ENCODE peak calls at places on chromosomes 2 and 18, in five cellular contexts. E is body of pancreas, Z is HFFc6, F is left ventricle myocardium inferior, V is endodermal cell. W is an unnamed sample.

GRCh38 chr18:36780748-36781147 is 48.1 kb downstream of the TPGS2 start:
- DNase-seq in E (no peak), Z (peak), F (no peak), V (no peak), W (no peak)

GRCh38 chr2:38376346-38376682 is 759 bp downstream of the ATL2 start:
- DNase-seq in E (peak), Z (peak), F (no peak), V (peak), W (no peak)

GRCh38 chr2:202026507-202026906 is 7.1 kb upstream of the FZD7 start:
- DNase-seq in E (no peak), Z (no peak), F (no peak), V (no peak), W (no peak)

GRCh38 chr2:233995985-233996384 is 54.5 kb upstream of the SPP2 start:
- DNase-seq in E (no peak), Z (no peak), F (no peak), V (no peak), W (no peak)

GRCh38 chr2:46679761-46680160 is 200.4 kb downstream of the TMEM247 start:
- DNase-seq in E (no peak), Z (peak), F (no peak), V (no peak), W (no peak)

GRCh38 chr2:24635181-24635580 is 144.1 kb downstream of the NCOA1 start:
- DNase-seq in E (no peak), Z (peak), F (no peak), V (no peak), W (no peak)

GRCh38 chr18:23171581-23172156 is 36.4 kb downstream of the CABLES1 start:
- DNase-seq in E (no peak), Z (no peak), F (no peak), V (peak), W (no peak)

GRCh38 chr2:88638743-88639142 is 11.5 kb upstream of the EIF2AK3 start:
- DNase-seq in E (no peak), Z (peak), F (no peak), V (no peak), W (no peak)

GRCh38 chr2:218984239-218985020 is 554 bp downstream of the FEV start:
- DNase-seq in E (no peak), Z (no peak), F (no peak), V (peak), W (peak)

GRCh38 chr18:28834889-28835288 is 658.0 kb upstream of the CDH2 start:
- DNase-seq in E (no peak), Z (peak), F (no peak), V (no peak), W (no peak)

GRCh38 chr2:170013802-170014551 is 164.0 kb upstream of the MYO3B start:
- DNase-seq in E (no peak), Z (no peak), F (no peak), V (peak), W (peak)

GRCh38 chr2:54042341-54042740 is 71.5 kb upstream of the PSME4 start:
- DNase-seq in E (no peak), Z (no peak), F (no peak), V (no peak), W (no peak)

GRCh38 chr18:46427216-46427995 is 229.6 kb downstream of the LOXHD1 start:
- DNase-seq in E (no peak), Z (no peak), F (no peak), V (peak), W (no peak)

GRCh38 chr2:45330617-45331016 is 280.4 kb downstream of the SRBD1 start:
- DNase-seq in E (no peak), Z (no peak), F (no peak), V (no peak), W (no peak)

GRCh38 chr2:134917958-134918517 is 584 bp upstream of the CCNT2 start:
- DNase-seq in E (peak), Z (no peak), F (no peak), V (no peak), W (no peak)

GRCh38 chr2:64630752-64631151 is 23.0 kb downstream of the SERTAD2 start:
- DNase-seq in E (no peak), Z (no peak), F (no peak), V (peak), W (no peak)

GRCh38 chr2:127410871-127411396 is 7.3 kb upstream of the PROC start:
- DNase-seq in E (no peak), Z (peak), F (no peak), V (no peak), W (no peak)

GRCh38 chr2:61889212-61889956 is 928 bp upstream of the CCT4 start:
- DNase-seq in E (peak), Z (no peak), F (no peak), V (peak), W (no peak)

GRCh38 chr2:182642328-182642727 is 73.7 kb upstream of the DNAJC10 start:
- DNase-seq in E (no peak), Z (peak), F (peak), V (peak), W (peak)

GRCh38 chr2:136444323-136444722 is 321.0 kb upstream of the THSD7B start:
- DNase-seq in E (no peak), Z (no peak), F (no peak), V (no peak), W (no peak)

GRCh38 chr2:219252570-219252899 is 508 bp upstream of the TUBA4B start:
- DNase-seq in E (no peak), Z (no peak), F (no peak), V (no peak), W (no peak)

GRCh38 chr2:44937688-44938240 is 3.7 kb upstream of the SIX3 start:
- DNase-seq in E (no peak), Z (no peak), F (no peak), V (peak), W (peak)

GRCh38 chr2:84022810-84023431 is 436.2 kb downstream of the SUCLG1 start:
- DNase-seq in E (peak), Z (peak), F (no peak), V (peak), W (peak)

GRCh38 chr18:43965691-43966090 is 688.4 kb upstream of the SYT4 start:
- DNase-seq in E (no peak), Z (no peak), F (no peak), V (no peak), W (no peak)

GRCh38 chr2:54522624-54523281 is 66.6 kb downstream of the SPTBN1 start:
- DNase-seq in E (peak), Z (peak), F (no peak), V (peak), W (peak)

GRCh38 chr2:3413642-3414041 is 34.1 kb downstream of the TRAPPC12 start:
- DNase-seq in E (no peak), Z (no peak), F (no peak), V (no peak), W (no peak)

GRCh38 chr2:173436088-173436487 is 81.4 kb downstream of the CDCA7 start:
- DNase-seq in E (no peak), Z (no peak), F (no peak), V (no peak), W (no peak)

GRCh38 chr18:35143615-35144596 is 96.9 kb upstream of the ZNF397 start:
- DNase-seq in E (peak), Z (peak), F (no peak), V (peak), W (peak)

GRCh38 chr2:205746408-205746785 is 64.1 kb downstream of the NRP2 start:
- DNase-seq in E (no peak), Z (no peak), F (no peak), V (no peak), W (no peak)

GRCh38 chr18:79937103-79937860 is 14.2 kb downstream of the SLC66A2 start:
- DNase-seq in E (peak), Z (no peak), F (no peak), V (peak), W (peak)

GRCh38 chr2:163897799-163898198 is 162.0 kb upstream of the FIGN start:
- DNase-seq in E (no peak), Z (no peak), F (no peak), V (no peak), W (no peak)

GRCh38 chr2:147356157-147356556 is 488.7 kb upstream of the ACVR2A start:
- DNase-seq in E (no peak), Z (no peak), F (no peak), V (no peak), W (no peak)

GRCh38 chr18:72672364-72673151 is 128.4 kb upstream of the CBLN2 start:
- DNase-seq in E (no peak), Z (peak), F (no peak), V (no peak), W (no peak)

GRCh38 chr2:217066510-217067270 is 206.8 kb upstream of the TNP1 start:
- DNase-seq in E (no peak), Z (no peak), F (no peak), V (no peak), W (no peak)

GRCh38 chr2:25851740-25852503 is 26.4 kb downstream of the ASXL2 start:
- DNase-seq in E (no peak), Z (peak), F (no peak), V (no peak), W (no peak)

GRCh38 chr2:174023591-174024523 is 58.7 kb upstream of the SP3 start:
- DNase-seq in E (no peak), Z (peak), F (peak), V (peak), W (peak)

GRCh38 chr2:43075054-43075593 is 151.3 kb downstream of the ZFP36L2 start:
- DNase-seq in E (peak), Z (peak), F (peak), V (peak), W (no peak)

GRCh38 chr2:43075906-43076585 is 150.4 kb downstream of the ZFP36L2 start:
- DNase-seq in E (no peak), Z (peak), F (no peak), V (peak), W (no peak)

GRCh38 chr2:43077876-43078275 is 148.5 kb downstream of the ZFP36L2 start:
- DNase-seq in E (no peak), Z (no peak), F (no peak), V (no peak), W (no peak)

GRCh38 chr2:43078301-43078700 is 148.1 kb downstream of the ZFP36L2 start:
- DNase-seq in E (no peak), Z (no peak), F (no peak), V (no peak), W (no peak)

DNA sequence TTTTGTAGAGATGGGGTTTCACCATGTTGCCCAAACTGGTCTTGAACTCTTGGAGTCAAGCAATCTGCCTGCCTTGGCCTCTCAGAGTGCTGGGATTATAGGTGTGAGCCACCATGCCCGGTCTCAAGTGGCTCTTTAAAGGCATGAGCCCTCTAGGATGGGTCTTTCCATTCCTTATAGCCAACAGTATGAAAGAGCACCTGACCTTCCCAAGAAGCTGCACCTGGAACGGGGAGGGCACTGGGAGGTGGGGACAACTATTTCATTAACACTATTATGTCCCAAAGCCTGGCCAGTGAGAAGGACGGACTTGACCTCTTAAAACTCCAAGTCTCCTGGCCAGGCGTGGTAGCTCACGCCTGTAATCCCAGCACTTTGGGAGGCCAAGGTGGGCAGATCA is 149.7 kb downstream of the ZFP36L2 start:
- DNase-seq in E (no peak), Z (no peak), F (no peak), V (peak), W (no peak)
- TF ChIP-seq CTCF in E (no peak), Z (no peak), F (no peak), V (no peak), W (no peak)

GRCh38 chr2:98577313-98577712 is 31.0 kb downstream of the COA5 start:
- DNase-seq in E (no peak), Z (no peak), F (no peak), V (peak), W (no peak)
- TF ChIP-seq CTCF in E (no peak), Z (peak), F (peak), V (peak), W (no peak)

DNA sequence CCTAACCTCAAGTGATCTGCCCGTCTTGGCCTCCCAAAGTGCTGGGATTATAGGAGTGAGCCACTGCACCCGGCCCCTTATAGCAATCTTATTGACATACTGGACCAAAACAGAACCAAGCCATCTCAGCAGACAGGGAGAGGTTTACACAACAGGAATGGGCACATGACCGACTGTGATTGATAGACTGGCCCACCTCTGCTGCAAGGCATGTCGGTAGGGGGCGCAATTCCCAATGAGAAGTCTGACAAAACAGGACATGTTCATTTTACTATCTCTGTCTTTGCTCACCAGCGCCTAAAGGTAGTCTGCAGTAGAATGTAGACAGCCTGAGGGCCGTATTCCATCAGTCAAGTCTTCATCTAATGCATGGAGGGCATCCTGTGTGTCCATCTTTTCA is 2.0 kb downstream of the LYPD6B start:
- DNase-seq in E (peak), Z (no peak), F (no peak), V (peak), W (peak)
- TF ChIP-seq CTCF in E (peak), Z (peak), F (peak), V (peak), W (peak)

DNA sequence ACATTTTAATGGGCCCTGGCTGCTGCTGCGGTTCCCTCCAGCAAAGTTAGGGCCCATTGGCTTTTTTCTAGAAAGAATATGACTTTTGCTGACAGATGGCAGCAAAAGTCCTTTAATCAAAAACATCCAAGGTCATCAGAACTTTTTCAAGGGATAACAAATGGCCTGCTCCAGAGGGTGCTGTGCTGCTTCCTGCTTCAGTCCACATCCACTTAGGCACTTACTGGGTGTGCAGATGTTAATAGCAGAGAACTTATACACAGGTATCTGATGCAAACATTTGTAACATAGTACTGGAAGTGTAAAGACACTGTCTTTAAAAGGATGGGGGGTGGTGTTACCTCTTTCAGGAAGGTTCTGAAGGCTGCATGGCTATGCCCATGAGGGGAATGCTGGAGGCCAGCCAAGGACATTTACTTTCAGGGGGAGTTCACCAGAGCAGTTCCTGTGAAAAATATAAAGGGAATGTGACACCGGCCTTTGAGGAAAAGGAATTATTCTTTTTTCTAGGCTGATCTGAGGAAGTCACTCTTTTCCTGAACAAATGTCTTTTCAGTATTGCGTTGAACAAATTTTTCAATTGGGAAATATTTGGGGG is 5.6 kb downstream of the HOXD8 start:
- DNase-seq in E (no peak), Z (peak), F (no peak), V (no peak), W (no peak)
- TF ChIP-seq CTCF in E (no peak), Z (peak), F (no peak), V (no peak), W (no peak)

W was measured in WTC11.